ENCODE peak calls at places on chromosomes 2 and 18, in seven cellular contexts. G is activated CD8-positive, alpha-beta memory T cell treated with anti-CD3 and anti-CD28 coated beads for 24 hours; S is NCI-H748 treated with DMSO at 0.1 percent for 48 hours; D is A549; J is erythroblast; C is amniotic epithelial cell; P is iris pigment epithelial cell. H is an unnamed sample.

GRCh38 chr2:15447381-15447780 is 113.8 kb downstream of the NBAS start:
- DNase-seq in C (no peak), J (no peak), S (no peak), P (no peak), G (no peak), D (no peak), H (no peak)

GRCh38 chr2:117854610-117855009 is 40.1 kb downstream of the DDX18 start:
- DNase-seq in G (no peak), C (no peak), P (no peak), D (no peak), S (no peak), J (no peak), H (no peak)

GRCh38 chr2:2642906-2643890 is 312.1 kb upstream of the MYT1L start:
- DNase-seq in C (no peak), S (no peak), P (no peak), D (no peak), J (no peak), G (peak; percentile 47), H (no peak)

GRCh38 chr18:77304263-77304662 is 54.6 kb downstream of the GALR1 start:
- DNase-seq in J (no peak), P (no peak), C (no peak), D (no peak), S (no peak), G (no peak), H (no peak)

GRCh38 chr18:70490008-70490933 is 201.4 kb downstream of the SOCS6 start:
- DNase-seq in G (no peak), D (peak; percentile 49), S (peak; percentile 73), P (peak; percentile 66), C (peak; percentile 67), J (peak; percentile 79), H (no peak)

GRCh38 chr2:109447251-109447661 is 166.5 kb downstream of the SEPTIN10 start:
- DNase-seq in J (no peak), P (peak; percentile 99), C (peak; percentile 96), D (no peak), S (no peak), G (no peak), H (no peak)

GRCh38 chr2:161122772-161123530 is 37.3 kb upstream of the TANK start:
- DNase-seq in G (no peak), D (peak; percentile 85), C (peak; percentile 92), S (no peak), P (peak; percentile 96), J (peak; percentile 47), H (no peak)

GRCh38 chr2:21001225-21001946 is 42.5 kb downstream of the APOB start:
- DNase-seq in J (no peak), S (no peak), C (no peak), P (no peak), G (no peak), D (no peak), H (no peak)

GRCh38 chr2:206031950-206032567 is 53.9 kb downstream of the INO80D start:
- DNase-seq in C (no peak), S (no peak), P (no peak), J (no peak), G (no peak), D (no peak), H (no peak)

GRCh38 chr18:70321616-70322015 is 32.8 kb downstream of the SOCS6 start:
- DNase-seq in S (no peak), P (no peak), G (no peak), J (no peak), C (no peak), D (no peak), H (no peak)

GRCh38 chr2:74227646-74228045 is 29.2 kb downstream of the MTHFD2 start:
- DNase-seq in D (no peak), C (no peak), S (no peak), G (no peak), P (no peak), J (no peak), H (no peak)

GRCh38 chr2:134301099-134301970 is 47.5 kb downstream of the MGAT5 start:
- DNase-seq in S (no peak), C (peak; percentile 77), D (no peak), P (peak; percentile 68), G (no peak), J (no peak), H (no peak)

GRCh38 chr18:28175930-28176673 is 828 bp downstream of the CDH2 start:
- DNase-seq in J (no peak), C (no peak), P (peak; percentile 38), D (peak; percentile 45), G (no peak), S (peak; percentile 40), H (no peak)

GRCh38 chr18:57026316-57026715 is 120.6 kb upstream of the BOD1L2 start:
- DNase-seq in P (peak; percentile 28), G (no peak), J (no peak), D (no peak), C (peak; percentile 9), S (no peak), H (no peak)

GRCh38 chr18:22872894-22873537 is 60.1 kb upstream of the RBBP8 start:
- DNase-seq in G (no peak), S (no peak), P (peak; percentile 44), C (peak; percentile 49), J (no peak), D (peak; percentile 1), H (no peak)

GRCh38 chr2:216666461-216667233 is 28.7 kb downstream of the IGFBP5 start:
- DNase-seq in D (peak; percentile 72), C (peak; percentile 67), P (peak; percentile 57), G (peak; percentile 88), J (peak; percentile 77), S (peak; percentile 72), H (peak; percentile 52)

GRCh38 chr2:30223413-30223874 is 7.9 kb upstream of the LBH start:
- DNase-seq in D (no peak), P (no peak), C (no peak), S (no peak), G (no peak), J (no peak), H (no peak)

GRCh38 chr2:3159801-3160545 is 217.6 kb downstream of the EIPR1 start:
- DNase-seq in C (no peak), P (no peak), D (no peak), J (no peak), S (no peak), G (no peak), H (no peak)

GRCh38 chr2:165055081-165055879 is 100.0 kb upstream of the SLC38A11 start:
- DNase-seq in D (peak; percentile 42), S (no peak), G (no peak), J (peak; percentile 65), P (peak; percentile 48), C (peak; percentile 78), H (no peak)

GRCh38 chr18:27184115-27185024 is 738 bp downstream of the CHST9 start:
- DNase-seq in G (no peak), P (no peak), S (peak; percentile 39), J (no peak), C (no peak), D (no peak), H (peak; percentile 43)

GRCh38 chr2:173175222-173175621 is 99.6 kb downstream of the MAP3K20 start:
- DNase-seq in P (peak; percentile 84), D (peak; percentile 68), S (no peak), G (no peak), J (no peak), C (peak; percentile 65), H (no peak)

GRCh38 chr18:49071776-49072175 is 121.0 kb upstream of the SMAD7 start:
- DNase-seq in P (no peak), J (no peak), C (no peak), G (no peak), S (no peak), D (no peak), H (no peak)

GRCh38 chr18:48600746-48601090 is 61.9 kb downstream of the CTIF start:
- DNase-seq in S (no peak), D (no peak), P (peak; percentile 40), J (no peak), G (no peak), C (no peak), H (no peak)

GRCh38 chr18:55912071-55912470 is 324.1 kb upstream of the TCF4 start:
- DNase-seq in G (no peak), S (no peak), D (no peak), P (no peak), J (no peak), C (no peak), H (no peak)

GRCh38 chr18:43705850-43706249 is 428.6 kb upstream of the SYT4 start:
- DNase-seq in P (no peak), G (no peak), C (no peak), D (no peak), S (peak; percentile 8), J (no peak), H (no peak)

GRCh38 chr2:108324531-108325256 is 36.0 kb downstream of the SULT1C2 start:
- DNase-seq in C (peak; percentile 39), G (no peak), J (no peak), S (no peak), P (peak; percentile 88), D (peak; percentile 46), H (no peak)

GRCh38 chr2:186325827-186326535 is 160.1 kb upstream of the ZC3H15 start:
- DNase-seq in G (no peak), D (no peak), J (no peak), S (no peak), P (no peak), C (no peak), H (no peak)

GRCh38 chr2:239809391-239809790 is 215.8 kb downstream of the NDUFA10 start:
- DNase-seq in G (no peak), D (no peak), J (no peak), P (no peak), C (no peak), S (no peak), H (no peak)

GRCh38 chr2:36485521-36485920 is 112.4 kb downstream of the FEZ2 start:
- DNase-seq in S (no peak), P (peak; percentile 95), C (peak; percentile 88), G (no peak), J (no peak), D (peak; percentile 76), H (no peak)

GRCh38 chr2:113877651-113878594 is 12.0 kb upstream of the ACTR3 start:
- DNase-seq in P (peak; percentile 75), S (peak; percentile 36), G (no peak), J (peak; percentile 53), D (peak; percentile 40), C (peak; percentile 42), H (no peak)

GRCh38 chr18:77501266-77501665 is 251.6 kb downstream of the GALR1 start:
- DNase-seq in P (no peak), C (no peak), J (no peak), D (no peak), S (no peak), G (no peak), H (no peak)

GRCh38 chr2:19360881-19361321 is 2.5 kb upstream of the OSR1 start:
- DNase-seq in J (no peak), G (no peak), P (no peak), C (no peak), D (no peak), S (no peak), H (peak; percentile 38)

H was measured in psoas muscle.